ENCODE peak calls at places on chromosomes 2 and 18, in nine cellular contexts. H, I, R, C, S, X, P, K and Y are unnamed samples.

GRCh38 chr18:26511339-26512071 is 36.8 kb downstream of the KCTD1 start:
- DNase-seq in H (no peak), I (peak; percentile 14), R (no peak), C (no peak), S (no peak), X (no peak), P (no peak), K (no peak), Y (no peak)

GRCh38 chr2:109455731-109456691 is 157.8 kb downstream of the SEPTIN10 start:
- DNase-seq in H (no peak), I (no peak), R (no peak), C (no peak), S (no peak), X (no peak), P (no peak), K (no peak), Y (no peak)

GRCh38 chr2:241150660-241151530 is 628 bp downstream of the PPP1R7 start:
- DNase-seq in H (peak; percentile 37), I (no peak), R (peak; percentile 35), C (peak; percentile 36), S (peak; percentile 52), X (peak; percentile 5), P (no peak), K (peak; percentile 51), Y (no peak)

GRCh38 chr2:71067567-71068217 is 756 bp upstream of the NAGK start:
- DNase-seq in H (no peak), I (no peak), R (no peak), C (no peak), S (no peak), X (no peak), P (no peak), K (no peak), Y (peak; percentile 13)

GRCh38 chr2:223068036-223068435 is 16.0 kb downstream of the KCNE4 start:
- DNase-seq in H (no peak), I (no peak), R (no peak), C (no peak), S (no peak), X (no peak), P (no peak), K (no peak), Y (no peak)

GRCh38 chr2:201779996-201780673 is 598 bp downstream of the ALS2 start:
- DNase-seq in H (peak; percentile 8), I (no peak), R (peak; percentile 18), C (no peak), S (no peak), X (peak; percentile 26), P (no peak), K (no peak), Y (no peak)

GRCh38 chr2:219176818-219177593 is at the start of gene CNPPD1:
- DNase-seq in H (peak; percentile 88), I (peak; percentile 92), R (peak; percentile 68), C (peak; percentile 87), S (peak; percentile 93), X (peak; percentile 79), P (peak; percentile 91), K (peak; percentile 65), Y (peak; percentile 83)

GRCh38 chr2:238107525-238108422 is 7.6 kb downstream of the ESPNL start:
- DNase-seq in H (no peak), I (peak; percentile 28), R (no peak), C (no peak), S (peak; percentile 70), X (no peak), P (peak; percentile 11), K (no peak), Y (no peak)

GRCh38 chr2:238061310-238062202 is 755 bp downstream of the SCLY start:
- DNase-seq in H (peak; percentile 18), I (peak; percentile 64), R (peak; percentile 33), C (no peak), S (peak; percentile 35), X (peak; percentile 41), P (peak; percentile 40), K (peak; percentile 33), Y (peak; percentile 41)

GRCh38 chr2:172207916-172208315 is 105.2 kb upstream of the DLX2 start:
- DNase-seq in H (no peak), I (no peak), R (no peak), C (no peak), S (no peak), X (no peak), P (no peak), K (peak; percentile 80), Y (no peak)

GRCh38 chr18:66211693-66212195 is 392.1 kb downstream of the CDH19 start:
- DNase-seq in H (no peak), I (no peak), R (no peak), C (no peak), S (no peak), X (no peak), P (no peak), K (no peak), Y (no peak)

GRCh38 chr2:128401680-128402079 is 83.0 kb upstream of the HS6ST1 start:
- DNase-seq in H (no peak), I (no peak), R (no peak), C (no peak), S (no peak), X (no peak), P (no peak), K (no peak), Y (no peak)

GRCh38 chr2:78940998-78941397 is 84.5 kb upstream of the REG3G start:
- DNase-seq in H (no peak), I (no peak), R (no peak), C (no peak), S (no peak), X (peak; percentile 85), P (no peak), K (no peak), Y (no peak)

GRCh38 chr2:222912117-222912516 is 51.3 kb downstream of the ACSL3 start:
- DNase-seq in H (no peak), I (no peak), R (no peak), C (no peak), S (no peak), X (peak; percentile 50), P (no peak), K (peak; percentile 46), Y (no peak)

GRCh38 chr18:67520276-67521035 is 3.9 kb upstream of the DSEL start:
- DNase-seq in H (no peak), I (no peak), R (no peak), C (no peak), S (no peak), X (peak; percentile 92), P (no peak), K (peak; percentile 76), Y (no peak)

GRCh38 chr18:43893001-43893637 is 615.8 kb upstream of the SYT4 start:
- DNase-seq in H (no peak), I (no peak), R (peak; percentile 88), C (no peak), S (no peak), X (peak; percentile 61), P (no peak), K (peak; percentile 92), Y (no peak)

GRCh38 chr2:187435756-187436155 is 12.3 kb downstream of the CALCRL start:
- DNase-seq in H (no peak), I (no peak), R (no peak), C (no peak), S (no peak), X (peak; percentile 39), P (no peak), K (no peak), Y (no peak)

DNA sequence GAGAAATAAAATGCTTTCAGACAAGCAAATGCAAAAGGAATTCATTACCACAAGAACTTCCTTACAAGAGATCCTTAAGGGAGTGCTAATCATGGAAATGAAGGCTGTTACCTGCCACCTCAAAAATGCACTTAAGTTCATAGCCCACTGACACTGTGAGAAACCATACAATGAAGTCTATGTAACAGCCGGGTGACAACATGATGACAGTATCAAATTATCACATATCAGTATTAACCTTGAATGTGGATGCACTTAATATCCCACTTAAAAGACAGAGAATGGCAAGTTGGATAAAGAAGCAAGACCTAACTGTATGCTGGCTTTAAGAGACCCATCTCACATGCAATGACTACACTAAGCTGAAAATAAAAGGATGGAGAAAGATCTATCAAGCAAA is 403.4 kb upstream of the MC4R start:
- DNase-seq in H (no peak), I (no peak), R (no peak), C (no peak), S (no peak), X (no peak), P (no peak), K (no peak), Y (no peak)
- TF ChIP-seq CTCF in H (no peak), I (no peak), R (no peak), C (no peak), S (no peak), X (no peak), P (no peak), K (no peak), Y (no peak)

DNA sequence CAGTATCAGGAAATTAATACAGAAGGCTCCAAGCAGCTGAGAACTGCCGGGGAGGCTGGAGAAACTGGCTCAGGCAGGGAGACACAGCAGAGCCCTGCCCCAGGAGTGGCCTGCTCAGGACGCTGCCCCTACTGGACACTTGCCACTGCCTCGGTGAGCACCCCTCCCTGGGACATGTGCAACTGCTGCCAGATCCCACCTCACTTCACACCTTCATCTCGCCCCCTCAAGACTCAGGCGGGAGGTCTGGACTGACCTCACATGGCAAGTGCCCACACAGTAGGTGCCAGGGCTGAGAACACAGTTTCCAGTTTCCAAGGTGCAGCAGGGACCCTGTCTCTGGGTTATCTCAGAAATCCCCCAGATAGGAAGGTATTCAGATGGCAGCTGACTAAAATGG is 33.8 kb upstream of the LBH start:
- DNase-seq in H (no peak), I (peak; percentile 35), R (no peak), C (no peak), S (no peak), X (no peak), P (no peak), K (no peak), Y (peak; percentile 25)
- TF ChIP-seq CTCF in H (no peak), I (no peak), R (no peak), C (no peak), S (no peak), X (no peak), P (no peak), K (no peak), Y (no peak)

DNA sequence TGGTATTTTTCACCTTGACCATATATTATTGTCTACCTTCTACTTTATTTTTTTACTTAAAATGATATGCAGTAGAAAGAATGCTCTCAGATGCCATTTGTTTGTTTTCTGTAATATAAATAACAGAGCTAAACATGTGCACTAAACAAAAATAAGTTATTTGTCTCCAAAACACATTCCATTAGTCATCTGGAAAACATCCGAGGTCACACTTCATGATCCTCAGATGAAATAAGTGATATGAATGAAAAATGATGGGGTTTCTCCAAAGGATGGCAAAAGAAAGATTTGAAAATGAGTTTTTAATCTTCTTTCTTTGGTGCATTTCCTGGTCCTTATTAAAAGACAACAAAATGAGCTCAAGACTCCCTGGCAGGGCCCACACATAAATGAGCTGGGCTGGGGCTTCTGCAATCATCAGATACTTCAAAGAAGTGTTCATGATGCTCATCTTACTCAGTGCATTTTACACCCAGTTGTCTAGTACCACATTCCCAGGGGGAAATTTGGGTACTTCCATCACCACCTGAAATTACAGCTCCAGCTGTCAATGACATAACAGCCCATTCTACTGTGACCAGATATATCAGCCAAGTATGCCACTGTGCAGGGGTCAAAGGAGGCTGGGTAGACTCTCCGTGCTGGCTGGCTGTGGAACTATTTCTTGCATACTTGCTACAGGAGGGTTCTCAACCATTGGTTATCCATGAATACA is 283.5 kb downstream of the PID1 start:
- DNase-seq in H (no peak), I (no peak), R (no peak), C (no peak), S (no peak), X (no peak), P (no peak), K (no peak), Y (no peak)
- TF ChIP-seq CTCF in H (no peak), I (no peak), R (no peak), C (no peak), S (no peak), X (no peak), P (no peak), K (no peak), Y (no peak)

GRCh38 chr2:120289221-120289906 is 36.7 kb downstream of the RALB start:
- DNase-seq in H (no peak), I (no peak), R (no peak), C (no peak), S (no peak), X (peak; percentile 19), P (no peak), K (no peak), Y (no peak)
- TF ChIP-seq CTCF in H (no peak), I (peak; percentile 39), R (no peak), C (no peak), S (no peak), X (peak; percentile 32), P (no peak), K (peak; percentile 20), Y (no peak)